ENCODE peak calls at places on chromosome 13, in five cellular contexts. Z, G, U, E and P are unnamed samples.

GRCh38 chr13:58134012-58134411 is 502.5 kb downstream of the PCDH17 start:
- DNase-seq in Z (no peak), G (no peak), U (no peak), E (no peak), P (no peak)

GRCh38 chr13:99339736-99340392 is 32.7 kb upstream of the GPR183 start:
- DNase-seq in Z (peak; percentile 76), G (no peak), U (peak; percentile 64), E (peak; percentile 83), P (peak; percentile 78)

GRCh38 chr13:21583496-21583895 is 20.5 kb downstream of the MICU2 start:
- DNase-seq in Z (peak; percentile 42), G (no peak), U (no peak), E (peak; percentile 83), P (no peak)

GRCh38 chr13:91863699-91864098 is 465.3 kb downstream of the GPC5 start:
- DNase-seq in Z (no peak), G (no peak), U (no peak), E (no peak), P (no peak)

GRCh38 chr13:112711528-112712265 is 21.9 kb downstream of the ATP11A start:
- DNase-seq in Z (peak; percentile 100), G (peak; percentile 45), U (peak; percentile 97), E (peak; percentile 87), P (peak; percentile 94)

GRCh38 chr13:20826810-20827560 is 53.2 kb upstream of the EEF1AKMT1 start:
- DNase-seq in Z (no peak), G (no peak), U (no peak), E (peak; percentile 24), P (no peak)

GRCh38 chr13:98105929-98106336 is 37.0 kb upstream of the FARP1 start:
- DNase-seq in Z (peak; percentile 85), G (no peak), U (no peak), E (peak; percentile 56), P (no peak)

GRCh38 chr13:31545616-31546015 is 193.7 kb upstream of the RXFP2 start:
- DNase-seq in Z (peak; percentile 33), G (no peak), U (peak; percentile 66), E (peak; percentile 28), P (peak; percentile 21)

GRCh38 chr13:94352057-94352456 is 127.4 kb downstream of the DCT start:
- DNase-seq in Z (peak; percentile 48), G (no peak), U (peak; percentile 89), E (peak; percentile 60), P (no peak)

GRCh38 chr13:26914624-26915023 is 154.0 kb upstream of the GPR12 start:
- DNase-seq in Z (no peak), G (no peak), U (no peak), E (peak; percentile 10), P (peak; percentile 63)

GRCh38 chr13:73731564-73731963 is 402.6 kb downstream of the KLF12 start:
- DNase-seq in Z (no peak), G (no peak), U (no peak), E (no peak), P (no peak)

GRCh38 chr13:27043013-27043412 is 128.6 kb downstream of the USP12 start:
- DNase-seq in Z (peak; percentile 91), G (no peak), U (peak; percentile 99), E (peak; percentile 92), P (peak; percentile 82)

GRCh38 chr13:32031025-32031814 is at the start of gene FRY:
- DNase-seq in Z (peak; percentile 72), G (peak; percentile 75), U (peak; percentile 53), E (peak; percentile 68), P (peak; percentile 60)

GRCh38 chr13:107866007-107866665 is 349.2 kb downstream of the LIG4 start:
- DNase-seq in Z (peak; percentile 38), G (peak; percentile 60), U (no peak), E (peak; percentile 48), P (no peak)

GRCh38 chr13:112850273-112850672 is 118.7 kb upstream of the MCF2L start:
- DNase-seq in Z (no peak), G (no peak), U (no peak), E (no peak), P (no peak)

GRCh38 chr13:80679423-80679822 is 338.5 kb upstream of the SPRY2 start:
- DNase-seq in Z (no peak), G (no peak), U (no peak), E (no peak), P (no peak)

GRCh38 chr13:99386911-99387788 is 80.0 kb upstream of the GPR183 start:
- DNase-seq in Z (peak; percentile 24), G (peak; percentile 54), U (peak; percentile 32), E (peak; percentile 37), P (peak; percentile 54)

DNA sequence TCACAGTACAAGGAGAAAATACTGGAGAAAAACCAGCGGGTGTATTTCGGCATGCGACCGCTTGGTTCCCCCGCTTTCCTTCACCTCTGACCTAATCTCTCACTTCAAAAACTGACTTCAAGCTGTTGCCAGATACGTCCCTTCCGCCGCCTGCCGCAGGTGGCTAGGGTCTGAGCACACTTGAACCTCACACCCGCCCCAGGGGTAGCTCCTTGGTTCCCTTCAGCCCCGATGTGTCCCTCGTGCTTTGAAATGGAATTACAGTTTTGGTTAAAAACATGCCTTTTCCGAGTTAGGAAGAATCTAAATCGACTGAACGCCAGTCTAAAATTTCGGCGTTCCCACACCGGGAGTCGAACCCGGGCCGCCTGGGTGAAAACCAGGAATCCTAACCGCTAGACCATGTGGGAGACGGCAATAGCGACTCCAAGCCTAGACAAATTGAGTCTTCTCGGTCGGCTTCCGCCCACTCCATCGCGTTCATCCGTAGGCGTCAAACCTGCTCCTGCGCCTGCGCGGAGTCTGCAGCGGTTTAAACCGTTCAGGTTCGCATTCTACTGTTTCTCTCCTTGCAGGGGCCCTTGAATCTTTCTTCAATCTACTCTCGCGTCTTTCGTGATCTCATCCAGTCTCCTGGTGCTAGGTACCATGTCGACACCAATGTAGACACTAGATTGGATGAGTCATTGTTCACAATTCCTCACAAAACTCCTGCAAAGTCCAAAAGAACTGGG is 71.5 kb downstream of the NUFIP1 start:
- DNase-seq in Z (peak; percentile 97), G (peak; percentile 98), U (peak; percentile 97), E (peak; percentile 98), P (peak; percentile 96)
- TF ChIP-seq CTCF in Z (peak; percentile 47), G (peak; percentile 51), U (peak; percentile 42), E (peak; percentile 52), P (peak; percentile 54)

DNA sequence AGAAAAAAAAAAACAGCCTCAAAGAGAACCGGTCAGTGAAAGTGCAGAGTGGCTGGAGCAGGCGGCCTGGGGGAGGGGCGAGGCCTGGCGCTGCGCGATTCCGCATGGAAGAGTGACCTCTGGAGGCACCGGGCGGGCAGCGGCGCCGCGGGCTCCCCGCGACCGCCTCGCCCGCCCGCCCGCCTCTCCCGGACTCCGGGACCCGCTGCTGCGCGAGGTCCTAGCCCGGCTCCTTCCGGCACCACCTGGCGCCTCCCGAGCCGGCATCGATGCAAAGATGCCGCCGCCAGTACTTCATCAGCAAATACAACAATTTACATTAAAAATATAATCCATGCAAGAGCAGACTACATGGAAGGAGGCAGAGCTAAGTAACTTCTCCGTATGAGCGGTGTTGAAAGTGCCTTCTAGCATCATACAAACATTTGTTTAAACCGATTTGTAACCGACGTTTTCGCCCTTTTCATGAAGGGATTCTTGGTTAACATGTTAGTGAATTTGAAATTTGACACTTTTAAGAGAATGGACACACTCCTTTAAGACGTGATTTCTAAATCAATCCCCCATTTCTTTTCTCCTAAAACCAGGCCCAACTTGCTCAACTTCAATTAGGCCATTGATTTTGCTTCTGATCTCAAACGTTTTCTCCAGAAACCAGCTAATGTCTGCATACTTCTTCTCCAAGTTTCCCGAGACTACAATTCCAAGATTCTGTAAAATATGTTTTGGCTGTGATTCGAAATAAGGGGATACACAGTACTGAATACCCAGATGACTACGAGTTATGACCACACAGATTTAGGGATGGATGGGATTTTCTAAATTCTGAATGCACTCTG is 2.1 kb downstream of the EFNB2 start:
- DNase-seq in Z (peak; percentile 85), G (peak; percentile 91), U (peak; percentile 78), E (peak; percentile 89), P (peak; percentile 84)
- TF ChIP-seq CTCF in Z (peak; percentile 36), G (peak; percentile 57), U (peak; percentile 35), E (peak; percentile 39), P (peak; percentile 86)

GRCh38 chr13:29733069-29733700 is 117.2 kb downstream of the UBL3 start:
- DNase-seq in Z (peak; percentile 42), G (no peak), U (no peak), E (no peak), P (no peak)

GRCh38 chr13:29730253-29730652 is 120.2 kb downstream of the UBL3 start:
- DNase-seq in Z (no peak), G (no peak), U (no peak), E (no peak), P (no peak)
- TF ChIP-seq CTCF in Z (no peak), G (no peak), U (peak; percentile 9), E (no peak), P (no peak)

GRCh38 chr13:78601124-78601885 is 2.0 kb downstream of the POU4F1 start:
- DNase-seq in Z (peak; percentile 34), G (no peak), U (peak; percentile 12), E (no peak), P (no peak)

GRCh38 chr13:78602561-78603239 is 652 bp downstream of the POU4F1 start:
- DNase-seq in Z (no peak), G (no peak), U (no peak), E (no peak), P (no peak)

GRCh38 chr13:78604782-78605611 is 1.6 kb upstream of the POU4F1 start:
- DNase-seq in Z (no peak), G (no peak), U (peak; percentile 26), E (no peak), P (no peak)

GRCh38 chr13:78601886-78602560 is 1.3 kb downstream of the POU4F1 start:
- DNase-seq in Z (no peak), G (no peak), U (no peak), E (no peak), P (no peak)

GRCh38 chr13:78603240-78603947 is at the start of gene POU4F1:
- DNase-seq in Z (no peak), G (peak; percentile 83), U (peak; percentile 30), E (no peak), P (no peak)
- TF ChIP-seq CTCF in Z (no peak), G (no peak), U (no peak), E (no peak), P (no peak)

GRCh38 chr13:51923983-51924539 is 62.3 kb downstream of the CCDC70 start:
- DNase-seq in Z (no peak), G (no peak), U (no peak), E (no peak), P (peak; percentile 31)

GRCh38 chr13:51920267-51920666 is 58.5 kb downstream of the CCDC70 start:
- DNase-seq in Z (no peak), G (no peak), U (no peak), E (no peak), P (no peak)

GRCh38 chr13:51922771-51923480 is 61.2 kb downstream of the CCDC70 start:
- DNase-seq in Z (no peak), G (no peak), U (no peak), E (no peak), P (no peak)

GRCh38 chr13:51920786-51921185 is 59.0 kb downstream of the CCDC70 start:
- DNase-seq in Z (no peak), G (no peak), U (no peak), E (no peak), P (no peak)

GRCh38 chr13:51921790-51922740 is 60.3 kb downstream of the CCDC70 start:
- DNase-seq in Z (peak; percentile 63), G (no peak), U (no peak), E (peak; percentile 31), P (no peak)
- TF ChIP-seq CTCF in Z (no peak), G (no peak), U (no peak), E (no peak), P (no peak)

GRCh38 chr13:52617070-52618060 is 24.9 kb upstream of the HNRNPA1L2 start:
- DNase-seq in Z (peak; percentile 79), G (peak; percentile 79), U (peak; percentile 85), E (peak; percentile 91), P (peak; percentile 85)
- TF ChIP-seq CTCF in Z (no peak), G (no peak), U (no peak), E (no peak), P (no peak)

GRCh38 chr13:109451726-109452125 is 334.7 kb downstream of the IRS2 start:
- DNase-seq in Z (no peak), G (no peak), U (no peak), E (peak; percentile 55), P (no peak)
- TF ChIP-seq CTCF in Z (no peak), G (no peak), U (no peak), E (peak; percentile 11), P (no peak)